ENCODE peak calls at places on chromosomes 5 and 9, in four cellular contexts. H is adrenal gland, R is progenitor cell of endocrine pancreas, I is spleen. K is an unnamed sample.

GRCh38 chr9:95091574-95091970 is 225.9 kb downstream of the FANCC start:
- DNase-seq in H (no peak), I (no peak), R (no peak), K (no peak)

GRCh38 chr5:146647656-146648199 is 131.7 kb upstream of the GPR151 start:
- DNase-seq in H (peak; percentile 69), R (no peak), I (no peak), K (peak; percentile 24)

GRCh38 chr5:103522586-103522985 is 40.0 kb downstream of the NUDT12 start:
- DNase-seq in H (no peak), R (no peak), I (no peak), K (no peak)

GRCh38 chr5:137264573-137264972 is 234.6 kb downstream of the SPOCK1 start:
- DNase-seq in H (no peak), I (no peak), R (no peak), K (no peak)

GRCh38 chr5:134948929-134949328 is 18.8 kb upstream of the CATSPER3 start:
- DNase-seq in R (no peak), H (no peak), I (no peak), K (no peak)

GRCh38 chr5:136210259-136210658 is 17.3 kb upstream of the SMIM32 start:
- DNase-seq in I (no peak), H (no peak), R (no peak), K (no peak)

GRCh38 chr5:128869970-128870747 is 95.1 kb upstream of the SLC27A6 start:
- DNase-seq in I (no peak), R (no peak), H (no peak), K (no peak)

GRCh38 chr9:115170674-115171073 is 52.7 kb upstream of the TNC start:
- DNase-seq in I (no peak), R (no peak), H (no peak), K (no peak)

GRCh38 chr5:80959768-80960442 is at the start of gene RASGRF2:
- DNase-seq in I (peak; percentile 76), R (peak; percentile 14), H (no peak), K (peak; percentile 74)

GRCh38 chr9:20838218-20838617 is 154.2 kb downstream of the FOCAD start:
- DNase-seq in I (no peak), H (no peak), R (no peak), K (no peak)

GRCh38 chr9:112925058-112925641 is 34.5 kb upstream of the SLC46A2 start:
- DNase-seq in I (no peak), R (no peak), H (no peak), K (no peak)

GRCh38 chr5:142009886-142010285 is 2.9 kb downstream of the GNPDA1 start:
- DNase-seq in R (no peak), I (no peak), H (no peak), K (no peak)

GRCh38 chr9:75878461-75878860 is 12.0 kb upstream of the PCSK5 start:
- DNase-seq in H (no peak), R (no peak), I (no peak), K (peak; percentile 78)

GRCh38 chr5:115264786-115265185 is 2.1 kb upstream of the PGGT1B start:
- DNase-seq in R (no peak), I (peak; percentile 75), H (no peak), K (no peak)

GRCh38 chr9:22469928-22470544 is 23.4 kb downstream of the DMRTA1 start:
- DNase-seq in I (no peak), R (peak; percentile 21), H (no peak), K (peak; percentile 17)

GRCh38 chr5:91166040-91166807 is 216.9 kb downstream of the ARRDC3 start:
- DNase-seq in H (no peak), I (no peak), R (no peak), K (no peak)

GRCh38 chr9:121987312-121987711 is 105.8 kb downstream of the TTLL11 start:
- DNase-seq in I (no peak), R (no peak), H (no peak), K (no peak)

GRCh38 chr9:33130501-33130900 is 36.6 kb downstream of the B4GALT1 start:
- DNase-seq in I (peak; percentile 57), H (no peak), R (no peak), K (no peak)

GRCh38 chr9:7844283-7844682 is 44.7 kb upstream of the DMAC1 start:
- DNase-seq in H (no peak), I (no peak), R (no peak), K (no peak)

GRCh38 chr9:4417578-4418325 is 72.5 kb upstream of the SLC1A1 start:
- DNase-seq in R (no peak), H (no peak), I (no peak), K (no peak)

GRCh38 chr5:654071-654778 is 38.9 kb downstream of the TPPP start:
- DNase-seq in H (no peak), R (no peak), I (peak; percentile 25), K (no peak)

GRCh38 chr9:17293685-17294084 is 158.8 kb downstream of the CNTLN start:
- DNase-seq in H (no peak), R (no peak), I (no peak), K (no peak)

GRCh38 chr9:91395553-91396470 is 27.8 kb downstream of the NFIL3 start:
- DNase-seq in H (no peak), I (no peak), R (no peak), K (no peak)

GRCh38 chr5:16505140-16505891 is 39.7 kb upstream of the ZNF622 start:
- DNase-seq in I (no peak), R (no peak), H (no peak), K (no peak)

GRCh38 chr5:181243020-181243520 is 636 bp downstream of the RACK1 start:
- DNase-seq in H (no peak), I (no peak), R (no peak), K (no peak)

GRCh38 chr5:55720188-55720703 is 8.1 kb upstream of the SLC38A9 start:
- DNase-seq in I (no peak), R (no peak), H (no peak), K (no peak)

GRCh38 chr5:3962113-3962512 is 366.5 kb downstream of the IRX1 start:
- DNase-seq in R (no peak), I (no peak), H (no peak), K (no peak)

DNA sequence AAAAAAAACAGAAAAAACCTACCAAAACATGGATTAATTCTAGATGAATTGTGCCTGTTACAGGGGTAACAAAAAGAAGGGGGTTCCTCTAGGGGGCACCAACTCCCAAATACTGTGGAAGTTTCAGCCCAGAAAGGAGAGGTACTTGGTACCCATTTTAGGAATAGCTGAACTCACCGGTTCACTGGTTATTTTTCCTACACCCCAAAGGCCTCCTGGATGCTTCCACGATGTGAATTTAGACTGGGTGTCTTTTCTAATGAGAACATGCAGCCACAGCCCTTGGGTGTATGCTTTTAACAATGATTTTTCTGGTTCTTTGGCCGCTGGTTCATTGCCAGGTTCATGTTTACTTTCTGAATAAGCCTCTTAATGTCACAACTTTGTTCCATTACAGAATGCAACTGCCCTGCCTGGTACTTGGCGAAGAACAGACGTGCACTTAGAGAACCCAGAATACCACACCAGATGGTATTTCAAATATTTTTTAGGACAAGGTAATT is 46.7 kb downstream of the GARNL3 start:
- DNase-seq in H (peak; percentile 61), I (no peak), R (no peak), K (no peak)
- TF ChIP-seq CTCF in H (no peak), I (peak; percentile 48), R (peak; percentile 22), K (no peak)

DNA sequence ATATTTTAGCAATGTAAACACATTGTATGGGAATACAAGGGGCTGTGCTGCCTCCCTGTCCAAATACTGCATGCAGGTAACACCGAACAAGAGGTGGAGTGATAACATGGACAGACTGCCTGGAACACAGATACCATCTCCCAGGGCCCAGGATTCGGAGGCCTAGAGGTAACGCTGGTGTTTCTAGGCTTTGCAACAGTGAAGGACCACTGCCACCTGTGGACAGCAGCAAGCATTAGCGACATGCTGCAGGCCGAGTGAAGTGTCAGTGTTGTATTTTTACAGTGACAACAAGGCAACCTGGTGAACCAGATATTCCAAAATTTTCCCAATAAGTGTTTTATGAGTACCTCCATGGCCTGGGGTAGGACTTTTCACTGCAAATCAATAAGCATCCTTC is 379.2 kb downstream of the DMRT2 start:
- DNase-seq in H (no peak), I (no peak), R (no peak), K (peak; percentile 27)
- TF ChIP-seq CTCF in H (no peak), I (no peak), R (peak; percentile 63), K (no peak)

GRCh38 chr9:134855231-134855899 is 25.2 kb upstream of the FCN2 start:
- DNase-seq in R (no peak), I (peak; percentile 55), H (no peak), K (no peak)

GRCh38 chr9:134855900-134856377 is 24.7 kb upstream of the FCN2 start:
- DNase-seq in R (no peak), H (no peak), I (no peak), K (no peak)

GRCh38 chr9:134860510-134860909 is 20.1 kb upstream of the FCN2 start:
- DNase-seq in H (peak; percentile 65), R (no peak), I (no peak), K (no peak)

GRCh38 chr9:134861586-134862334 is 18.9 kb upstream of the FCN2 start:
- DNase-seq in H (no peak), I (peak; percentile 71), R (no peak), K (no peak)

GRCh38 chr9:134858051-134858841 is 22.4 kb upstream of the FCN2 start:
- DNase-seq in H (peak; percentile 80), I (no peak), R (no peak), K (no peak)
- TF ChIP-seq CTCF in H (no peak), I (no peak), R (no peak), K (no peak)

GRCh38 chr5:159951387-159951786 is 35.1 kb downstream of the ADRA1B start:
- DNase-seq in R (no peak), I (no peak), H (peak; percentile 24), K (peak; percentile 27)
- TF ChIP-seq CTCF in R (peak; percentile 51), I (no peak), H (no peak), K (peak; percentile 21)

DNA sequence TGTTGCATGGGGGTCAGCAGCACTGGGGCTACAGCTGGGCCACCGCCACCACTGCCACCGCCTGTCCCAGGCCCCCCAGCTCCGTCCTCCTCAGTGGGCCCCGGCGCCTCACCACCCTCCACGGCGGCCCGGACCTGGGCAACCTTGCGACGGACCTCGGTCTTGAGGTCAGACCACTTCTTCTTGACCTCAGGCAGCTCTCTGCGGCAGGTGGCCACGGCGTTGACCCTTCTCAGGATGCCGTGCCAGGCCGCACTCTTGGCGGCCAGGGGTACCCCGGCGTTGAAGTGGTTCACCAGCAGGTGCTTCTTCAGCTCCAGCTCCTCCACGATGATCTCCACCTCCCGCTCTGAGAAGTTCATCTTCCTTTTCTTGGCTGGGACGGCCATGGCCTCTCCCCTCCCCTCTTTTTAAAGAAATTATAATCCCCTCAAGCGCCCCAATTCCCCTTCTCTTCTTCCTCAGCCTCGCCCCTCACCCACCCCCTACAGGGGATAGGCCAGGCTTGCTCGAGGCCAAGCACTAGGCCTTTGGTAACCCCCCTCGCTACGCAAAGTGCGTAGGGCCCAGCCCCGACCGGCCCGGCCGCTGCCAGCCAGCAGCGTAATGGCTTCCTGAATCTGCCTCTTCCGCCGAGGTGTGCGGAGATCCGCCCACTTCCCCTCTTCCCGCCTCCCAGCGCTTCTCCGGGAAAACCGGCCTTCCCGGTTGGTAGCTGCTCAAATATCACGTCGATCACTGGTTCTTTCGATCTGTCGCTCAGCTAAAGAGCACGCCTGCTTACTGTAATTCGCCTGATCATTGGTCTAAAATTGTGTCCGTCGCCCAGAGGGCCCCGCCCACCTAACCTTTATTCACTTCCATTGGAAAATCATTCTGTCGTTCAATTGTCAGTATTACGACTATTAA is at the start of gene NAIF1:
- DNase-seq in I (peak; percentile 99), R (peak; percentile 94), H (peak; percentile 99), K (peak; percentile 93)
- TF ChIP-seq CTCF in I (peak; percentile 34), R (no peak), H (no peak), K (peak; percentile 15)

DNA sequence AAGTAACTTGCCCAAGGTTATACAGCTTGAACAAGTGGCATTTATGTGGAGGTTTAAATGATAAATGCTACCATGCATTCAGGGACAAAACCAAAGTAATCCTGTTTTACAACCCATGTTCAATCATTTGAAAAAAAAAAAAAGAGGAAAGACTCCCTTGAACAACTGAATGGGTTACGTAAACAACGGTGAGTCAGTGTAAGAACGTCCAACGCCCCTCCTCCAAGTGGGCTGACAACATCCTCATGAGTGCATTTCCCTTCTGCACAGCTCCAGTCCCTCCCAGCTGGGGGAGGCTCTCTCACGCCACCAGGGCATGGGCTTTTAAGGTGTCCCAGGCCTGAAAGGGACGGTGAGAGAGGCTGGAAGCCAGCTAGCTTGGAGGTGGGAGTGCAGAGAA is 90.0 kb downstream of the PRRT1B start:
- DNase-seq in I (peak; percentile 92), R (peak; percentile 38), H (peak; percentile 97), K (no peak)
- TF ChIP-seq CTCF in I (no peak), R (no peak), H (no peak), K (no peak)